ENCODE peak calls at places on chromosome 11, in six cellular contexts. V, C, F, S, Z and R are unnamed samples.

GRCh38 chr11:62792193-62792575 is 378 bp upstream of the TMEM223 start:
- DNase-seq in C (no peak), F (peak; percentile 33), S (no peak), V (no peak), Z (no peak), R (no peak)

GRCh38 chr11:71504526-71504925 is 22.5 kb upstream of the KRTAP5-7 start:
- DNase-seq in C (no peak), F (no peak), V (no peak), Z (no peak), S (no peak), R (no peak)

GRCh38 chr11:94424662-94425061 is 23.4 kb upstream of the GPR83 start:
- DNase-seq in Z (no peak), C (peak; percentile 36), F (no peak), V (no peak), S (no peak), R (no peak)

GRCh38 chr11:86818466-86819282 is 18.3 kb downstream of the PRSS23 start:
- DNase-seq in C (peak; percentile 85), Z (peak; percentile 45), S (no peak), F (no peak), V (no peak), R (peak; percentile 31)

GRCh38 chr11:125300791-125301218 is 136.3 kb downstream of the PKNOX2 start:
- DNase-seq in S (no peak), C (peak; percentile 34), F (no peak), Z (no peak), V (no peak), R (peak; percentile 41)

GRCh38 chr11:1193326-1194230 is 29.3 kb upstream of the MUC5B start:
- DNase-seq in F (no peak), V (peak; percentile 2), C (no peak), Z (no peak), S (peak; percentile 83), R (no peak)

GRCh38 chr11:134592391-134592990 is 180.4 kb upstream of the B3GAT1 start:
- DNase-seq in F (peak; percentile 54), Z (no peak), C (no peak), V (no peak), S (peak; percentile 79), R (peak; percentile 40)

GRCh38 chr11:119706887-119707286 is 22.1 kb downstream of the NECTIN1 start:
- DNase-seq in Z (no peak), S (no peak), F (no peak), C (no peak), V (no peak), R (no peak)

GRCh38 chr11:12860827-12861226 is 148.3 kb upstream of the RASSF10 start:
- DNase-seq in Z (no peak), F (no peak), C (peak; percentile 25), S (no peak), V (no peak), R (no peak)

GRCh38 chr11:67059671-67060070 is 3.0 kb downstream of the RHOD start:
- DNase-seq in Z (no peak), S (no peak), V (no peak), F (no peak), C (no peak), R (no peak)

GRCh38 chr11:67062526-67063373 is 6.1 kb downstream of the RHOD start:
- DNase-seq in Z (no peak), S (no peak), F (no peak), C (no peak), V (no peak), R (no peak)

GRCh38 chr11:67058506-67058905 is 1.9 kb downstream of the RHOD start:
- DNase-seq in C (no peak), S (no peak), Z (no peak), V (no peak), F (no peak), R (no peak)

GRCh38 chr11:67057410-67057757 is 737 bp downstream of the RHOD start:
- DNase-seq in S (no peak), V (no peak), F (no peak), Z (no peak), C (peak; percentile 34), R (peak; percentile 21)

GRCh38 chr11:67060111-67060522 is 3.5 kb downstream of the RHOD start:
- DNase-seq in F (no peak), S (no peak), V (no peak), Z (no peak), C (peak; percentile 35), R (no peak)
- TF ChIP-seq CTCF in F (no peak), S (no peak), V (no peak), Z (no peak), C (no peak), R (no peak)

DNA sequence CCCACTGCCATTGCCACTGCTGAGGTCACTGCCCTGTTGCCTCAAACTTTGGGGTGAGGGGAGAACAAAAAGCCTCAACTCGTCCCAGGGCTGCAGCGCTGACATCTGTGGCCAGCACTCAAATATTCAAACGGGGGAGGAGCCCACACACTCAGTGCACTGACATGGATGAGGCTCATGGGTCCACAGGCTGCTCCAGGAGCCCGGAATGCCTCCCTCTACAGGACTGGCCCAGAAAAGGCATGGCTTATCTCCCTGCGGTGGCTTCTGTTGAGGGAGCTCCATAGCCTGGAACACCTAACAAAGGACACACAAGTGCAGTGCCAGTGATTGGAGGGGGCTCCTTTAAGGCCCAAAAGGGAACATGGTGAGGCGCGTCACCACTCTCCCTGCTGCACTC is 341.1 kb upstream of the LUZP2 start:
- DNase-seq in S (no peak), F (no peak), Z (no peak), V (no peak), C (no peak), R (no peak)
- TF ChIP-seq CTCF in S (no peak), F (no peak), Z (no peak), V (no peak), C (peak; percentile 2), R (no peak)

DNA sequence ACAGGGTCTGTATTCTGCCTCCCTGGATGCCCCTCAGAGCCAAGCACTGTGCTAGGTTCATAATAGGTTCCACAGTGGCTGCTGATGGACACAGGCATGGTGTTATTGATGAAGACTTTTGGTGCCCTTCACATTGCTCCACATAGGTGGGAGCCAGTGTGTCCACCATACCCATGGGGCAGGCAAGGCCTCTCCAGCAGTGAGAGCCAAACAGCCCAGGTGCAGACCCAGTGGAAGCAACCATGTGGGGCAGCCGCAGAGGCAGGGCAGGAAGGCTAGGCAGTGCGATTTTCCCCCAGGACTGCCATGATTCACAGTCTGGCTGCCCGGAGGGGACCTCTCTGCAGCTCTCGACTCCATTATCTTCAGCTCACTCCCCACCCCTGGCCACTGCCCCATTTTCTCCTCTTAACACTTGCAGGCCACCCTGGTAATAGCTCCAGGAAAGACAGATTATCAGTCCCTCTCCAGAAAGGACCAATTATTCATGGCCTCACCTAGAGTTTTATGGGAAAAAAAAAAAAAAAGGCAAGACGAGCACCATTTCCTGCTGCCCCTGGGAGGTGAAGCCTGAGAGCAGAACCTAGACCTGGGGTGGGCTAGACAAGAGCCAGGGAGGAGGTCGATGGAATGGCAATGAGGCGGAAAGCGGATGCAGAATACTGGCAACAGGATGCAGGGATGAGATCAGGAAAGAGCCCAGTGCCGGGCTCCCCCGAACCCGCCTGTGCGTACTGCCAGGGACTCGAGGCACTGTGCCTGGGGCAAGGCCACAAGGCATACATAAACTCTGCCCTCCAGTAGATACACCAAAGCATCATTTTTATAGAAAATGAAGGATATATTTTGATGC is 343.0 kb upstream of the NCAM1 start:
- DNase-seq in C (no peak), S (no peak), F (no peak), V (no peak), Z (no peak), R (no peak)
- TF ChIP-seq CTCF in C (no peak), S (no peak), F (no peak), V (no peak), Z (no peak), R (no peak)

GRCh38 chr11:127050141-127050632 is 49.6 kb upstream of the KIRREL3 start:
- DNase-seq in C (no peak), V (no peak), Z (no peak), S (no peak), F (peak; percentile 24), R (no peak)
- TF ChIP-seq CTCF in C (no peak), V (no peak), Z (no peak), S (no peak), F (no peak), R (no peak)

DNA sequence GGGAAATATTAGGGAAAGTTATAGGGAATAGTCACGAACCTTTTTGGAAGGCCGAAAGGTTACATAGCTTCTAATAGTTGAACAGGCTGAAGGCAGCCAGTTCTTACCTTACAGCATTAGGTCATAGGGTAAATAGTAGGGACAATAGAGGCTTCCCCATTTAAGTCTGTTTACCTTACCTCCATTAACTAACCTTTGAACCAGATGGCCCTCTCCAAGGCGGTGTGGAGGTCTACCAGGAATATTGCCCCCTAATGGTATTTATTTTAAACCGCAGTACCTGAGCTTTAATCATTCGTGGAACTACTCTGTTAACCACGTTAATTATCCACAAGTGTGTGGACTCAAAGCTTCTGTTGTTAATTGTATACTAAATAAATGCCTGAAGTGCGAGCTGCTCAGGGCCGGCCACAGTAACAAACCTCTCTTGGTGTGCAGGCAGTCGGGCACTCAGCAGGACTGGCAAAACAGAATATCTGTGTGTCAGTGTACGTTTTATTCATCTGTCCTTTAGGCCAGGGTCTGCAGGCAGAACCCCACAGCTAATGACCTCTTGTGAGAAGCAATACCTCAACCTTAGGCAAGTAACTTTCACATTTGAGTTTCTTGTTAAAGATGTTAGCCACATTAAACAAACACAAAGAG is 81.7 kb downstream of the PRCP start:
- DNase-seq in F (no peak), C (no peak), S (no peak), V (no peak), Z (no peak), R (no peak)
- TF ChIP-seq CTCF in F (no peak), C (no peak), S (no peak), V (no peak), Z (no peak), R (no peak)

DNA sequence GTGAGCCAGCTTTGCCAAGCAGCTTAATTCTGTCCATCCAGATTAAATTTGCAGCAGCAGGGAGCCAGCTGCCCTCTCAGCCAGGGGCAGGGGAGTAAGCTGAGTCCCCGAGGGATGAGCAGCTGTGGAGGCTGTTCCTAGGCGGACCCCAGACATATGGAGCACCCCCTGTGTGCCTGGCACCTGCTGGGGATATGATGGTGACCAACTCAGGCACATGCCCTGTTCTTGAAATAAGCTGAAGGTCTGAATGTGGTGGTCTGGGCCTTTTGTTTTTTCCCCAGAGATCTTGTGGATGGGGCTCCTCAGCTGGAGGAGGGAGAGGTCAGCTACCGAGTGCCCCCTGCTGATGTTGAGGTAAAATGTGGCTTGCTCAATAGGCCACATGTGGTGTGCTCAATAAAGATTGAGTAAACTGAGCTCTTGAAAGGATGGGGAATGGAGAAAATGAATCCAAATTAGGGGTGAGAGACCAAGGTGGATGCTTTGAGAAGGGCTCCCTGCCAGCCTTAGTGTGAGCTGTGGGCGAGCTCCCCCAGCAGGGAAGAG is 103.3 kb upstream of the NNMT start:
- DNase-seq in Z (no peak), V (no peak), C (peak; percentile 41), F (no peak), S (no peak), R (no peak)
- TF ChIP-seq CTCF in Z (no peak), V (peak; percentile 17), C (no peak), F (no peak), S (no peak), R (no peak)

GRCh38 chr11:79440451-79441158 is at the start of gene TENM4:
- DNase-seq in V (peak; percentile 76), S (peak; percentile 87), C (peak; percentile 94), Z (peak; percentile 41), F (peak; percentile 35), R (peak; percentile 40)
- TF ChIP-seq CTCF in V (no peak), S (peak; percentile 55), C (peak; percentile 15), Z (peak; percentile 7), F (no peak), R (no peak)